ENCODE peak calls at places on chromosome X, in six cellular contexts. F is colonic mucosa; A is CD4-positive, CD25-positive, alpha-beta regulatory T cell; S is mesendoderm; Z is IMR-90; Y is CD8-positive, alpha-beta memory T cell. L is an unnamed sample.
A peak's percentile ranks its signal among the peaks of the same experiment; 100 is the strongest.

GRCh38 chrX:1601051-1601767 is 9.8 kb downstream of the AKAP17A start:
- DNase-seq in S (no peak), Z (no peak), Y (no peak), F (no peak), A (no peak), L (no peak)

GRCh38 chrX:23855569-23855968 is 52.2 kb downstream of the APOO start:
- DNase-seq in A (no peak), F (no peak), S (no peak), Z (no peak), Y (no peak), L (no peak)

GRCh38 chrX:109656774-109657173 is 31.8 kb upstream of the KCNE5 start:
- DNase-seq in F (no peak), Y (no peak), A (no peak), Z (no peak), S (no peak), L (no peak)

GRCh38 chrX:149473092-149473491 is 32.0 kb downstream of the IDS start:
- DNase-seq in A (no peak), Z (no peak), S (no peak), F (no peak), Y (no peak), L (no peak)

GRCh38 chrX:40097101-40097491 is 662 bp downstream of the BCOR start:
- DNase-seq in Z (no peak), A (no peak), Y (peak; percentile 16), S (no peak), F (no peak), L (no peak)

GRCh38 chrX:27336466-27337091 is 126.6 kb downstream of the PPP4R3C start:
- DNase-seq in F (peak; percentile 33), S (peak; percentile 30), Y (no peak), Z (peak; percentile 2), A (no peak), L (peak; percentile 82)

GRCh38 chrX:21968333-21968732 is 27.8 kb downstream of the SMS start:
- DNase-seq in Y (no peak), F (no peak), A (no peak), S (no peak), Z (no peak), L (no peak)

GRCh38 chrX:31333181-31333831 is 261.5 kb upstream of the FTHL17 start:
- DNase-seq in Y (no peak), A (no peak), F (no peak), S (peak; percentile 67), Z (peak; percentile 84), L (no peak)

GRCh38 chrX:80792205-80792604 is 17.5 kb downstream of the BRWD3 start:
- DNase-seq in A (no peak), F (no peak), Z (peak; percentile 19), Y (no peak), S (no peak), L (no peak)

GRCh38 chrX:14564058-14564457 is 34.7 kb downstream of the GLRA2 start:
- DNase-seq in S (no peak), F (no peak), A (no peak), Y (no peak), Z (no peak), L (no peak)

GRCh38 chrX:154308108-154308946 is 12.7 kb downstream of the TKTL1 start:
- DNase-seq in F (peak; percentile 75), Z (peak; percentile 10), S (peak; percentile 71), Y (peak; percentile 60), A (peak; percentile 63), L (peak; percentile 93)

GRCh38 chrX:82087699-82088098 is 885.8 kb downstream of the SH3BGRL start:
- DNase-seq in S (no peak), F (no peak), Y (no peak), Z (no peak), A (no peak), L (no peak)

GRCh38 chrX:19462879-19463278 is 52.4 kb downstream of the MAP3K15 start:
- DNase-seq in F (no peak), Z (no peak), S (no peak), Y (no peak), A (no peak), L (no peak)

GRCh38 chrX:123975180-123975579 is 13.7 kb downstream of the STAG2 start:
- DNase-seq in S (no peak), Z (peak; percentile 31), A (no peak), Y (no peak), F (no peak), L (no peak)

GRCh38 chrX:17549005-17549685 is 174.1 kb downstream of the NHS start:
- DNase-seq in Z (no peak), S (no peak), Y (no peak), A (no peak), F (no peak), L (peak; percentile 54)

GRCh38 chrX:318068-318738 is 393 bp downstream of the GTPBP6 start:
- DNase-seq in A (peak; percentile 96), Y (peak; percentile 97), Z (peak; percentile 97), F (peak; percentile 97), S (peak; percentile 100), L (peak; percentile 100)

GRCh38 chrX:37347420-37347819 is 1.7 kb upstream of the PRRG1 start:
- DNase-seq in Y (no peak), A (no peak), S (peak; percentile 59), Z (peak; percentile 47), F (no peak), L (no peak)

GRCh38 chrX:110051559-110051958 is 48.6 kb downstream of the TMEM164 start:
- DNase-seq in S (no peak), Z (peak; percentile 11), A (no peak), F (no peak), Y (no peak), L (no peak)

GRCh38 chrX:139828037-139828436 is 104.8 kb downstream of the ATP11C start:
- DNase-seq in Y (no peak), F (no peak), A (no peak), Z (no peak), S (no peak), L (no peak)

GRCh38 chrX:17635231-17635630 is 102.1 kb upstream of the SCML1 start:
- DNase-seq in F (peak; percentile 61), Y (no peak), A (no peak), Z (peak; percentile 18), S (peak; percentile 91), L (peak; percentile 90)

GRCh38 chrX:15882704-15883539 is 28.3 kb upstream of the AP1S2 start:
- DNase-seq in S (no peak), A (no peak), Z (peak; percentile 43), F (no peak), Y (no peak), L (no peak)

GRCh38 chrX:151402719-151403390 is 5.8 kb downstream of the VMA21 start:
- DNase-seq in Z (no peak), F (no peak), S (no peak), A (no peak), Y (no peak), L (no peak)

GRCh38 chrX:103211012-103211715 is 3.7 kb upstream of the BEX4 start:
- DNase-seq in F (peak; percentile 60), S (peak; percentile 65), A (peak; percentile 19), Y (peak; percentile 3), Z (peak; percentile 34), L (peak; percentile 83)

GRCh38 chrX:50036481-50036880 is 114.1 kb downstream of the CLCN5 start:
- DNase-seq in S (no peak), Y (no peak), F (no peak), A (no peak), Z (no peak), L (no peak)

GRCh38 chrX:74343327-74343969 is 39.5 kb downstream of the ZCCHC13 start:
- DNase-seq in Z (no peak), Y (no peak), A (no peak), S (no peak), F (no peak), L (no peak)

GRCh38 chrX:37871626-37872302 is 24.4 kb upstream of the DYNLT3 start:
- DNase-seq in A (no peak), Y (no peak), Z (peak; percentile 93), S (peak; percentile 39), F (no peak), L (no peak)

GRCh38 chrX:66633541-66633940 is 5.3 kb downstream of the EDA2R start:
- DNase-seq in F (no peak), Y (no peak), A (no peak), S (no peak), Z (peak; percentile 76), L (no peak)

GRCh38 chrX:127606590-127606989 is 445.6 kb downstream of the ACTRT1 start:
- DNase-seq in Z (no peak), Y (no peak), S (no peak), A (no peak), F (no peak), L (no peak)
- H3K4me1 ChIP-seq in Z (no peaks in the 10 kb centered on the region), Y (no peaks in the 10 kb centered on the region), S (no peaks in the 10 kb centered on the region), A (no peaks in the 10 kb centered on the region), F (no peaks in the 10 kb centered on the region), L (no peaks in the 10 kb centered on the region)

GRCh38 chrX:106171293-106171692 is 3.2 kb downstream of the PWWP3B start:
- DNase-seq in A (no peak), F (no peak), Z (no peak), Y (no peak), S (no peak), L (no peak)

GRCh38 chrX:106170318-106170717 is 2.2 kb downstream of the PWWP3B start:
- DNase-seq in Y (no peak), A (no peak), Z (no peak), F (no peak), S (peak; percentile 0), L (no peak)

DNA sequence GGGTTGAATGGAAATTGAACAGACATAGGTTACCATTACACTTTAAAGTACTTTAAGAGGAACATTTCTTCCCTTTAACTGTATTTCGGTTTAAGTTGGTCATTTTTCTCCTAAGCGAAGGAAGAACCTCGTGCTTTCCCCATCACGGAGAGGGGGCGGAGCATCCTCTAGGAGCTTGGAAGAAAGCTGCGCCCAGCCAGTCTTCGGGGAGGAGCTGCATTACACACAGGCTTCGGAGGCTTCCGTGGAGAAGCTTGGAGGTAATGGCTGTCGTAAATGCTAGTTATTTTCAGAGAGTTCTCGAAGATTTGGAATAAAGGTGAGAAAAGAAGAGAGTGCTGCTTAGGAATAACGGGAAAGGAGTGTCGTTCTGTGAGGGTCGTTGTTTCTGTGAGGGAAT is at the start of gene PWWP3B:
- DNase-seq in S (peak; percentile 72), Z (no peak), F (peak; percentile 45), Y (no peak), A (no peak), L (peak; percentile 66)
- H3K4me3 ChIP-seq in S (no peak within 1 kb of the TSS), Z (no peak within 1 kb of the TSS), F (no peak within 1 kb of the TSS), Y (no peak within 1 kb of the TSS), A (no peak within 1 kb of the TSS), L (peak within 1 kb of the TSS; percentile 38)

GRCh38 chrX:79084923-79085322 is 59.6 kb upstream of the GPR174 start:
- DNase-seq in A (no peak), F (no peak), Z (no peak), Y (no peak), S (no peak), L (no peak)

GRCh38 chrX:79094075-79094832 is 50.2 kb upstream of the GPR174 start:
- DNase-seq in A (no peak), F (no peak), S (no peak), Y (no peak), Z (no peak), L (no peak)

GRCh38 chrX:79095441-79096338 is 48.8 kb upstream of the GPR174 start:
- DNase-seq in Y (no peak), Z (no peak), A (no peak), F (no peak), S (no peak), L (no peak)

GRCh38 chrX:79089897-79090584 is 54.4 kb upstream of the GPR174 start:
- DNase-seq in Z (no peak), F (no peak), A (no peak), Y (no peak), S (no peak), L (no peak)
- H3K4me1 ChIP-seq in Z (no peaks in the 10 kb centered on the region), F (no peaks in the 10 kb centered on the region), A (peaks cover 18% of the 10 kb centered on the region), Y (peaks cover 20% of the 10 kb centered on the region), S (no peaks in the 10 kb centered on the region), L (no peaks in the 10 kb centered on the region)

GRCh38 chrX:107672955-107673378 is 44.7 kb downstream of the PRPS1 start:
- DNase-seq in A (peak; percentile 68), Y (peak; percentile 61), Z (peak; percentile 56), F (peak; percentile 79), S (peak; percentile 73), L (peak; percentile 87)
- H3K4me3 ChIP-seq in A (peak overlapping the region; percentile 64), Y (peak overlapping the region; percentile 66), Z (no peak overlapping the region), F (no peak overlapping the region), S (no peak overlapping the region), L (no peak overlapping the region)